ENCODE peak calls at places on chromosomes 13 and 19, in seven cellular contexts. Q is heart right ventricle, E is fibroblast of pulmonary artery, A is tibial artery, C is epithelial cell of esophagus, N is HFF-Myc, D is BJ. W is an unnamed sample.

GRCh38 chr19:33558846-33559245 is 37.3 kb upstream of the PEPD start:
- DNase-seq in Q (no peak), E (peak), A (no peak), C (peak), N (no peak), D (no peak), W (no peak)

GRCh38 chr19:402786-403185 is 6.2 kb downstream of the C2CD4C start:
- DNase-seq in Q (no peak), E (no peak), A (no peak), C (no peak), N (no peak), D (no peak), W (no peak)

GRCh38 chr13:44470623-44471562 is 97.3 kb downstream of the SERP2 start:
- DNase-seq in Q (no peak), E (peak), A (no peak), C (peak), N (no peak), D (no peak), W (peak)

GRCh38 chr13:110132178-110132975 is 174.6 kb downstream of the COL4A1 start:
- DNase-seq in Q (no peak), E (no peak), A (no peak), C (no peak), N (no peak), D (no peak), W (no peak)

GRCh38 chr19:2578911-2579677 is 103.2 kb downstream of the GADD45B start:
- DNase-seq in Q (peak), E (peak), A (peak), C (peak), N (no peak), D (peak), W (no peak)

GRCh38 chr13:97380696-97381095 is 53.3 kb upstream of the RAP2A start:
- DNase-seq in Q (no peak), E (no peak), A (no peak), C (no peak), N (no peak), D (no peak), W (no peak)

GRCh38 chr13:69948016-69948415 is 159.6 kb upstream of the ATXN8OS start:
- DNase-seq in Q (no peak), E (no peak), A (no peak), C (no peak), N (no peak), D (no peak), W (no peak)

GRCh38 chr19:29810504-29810871 is 1.3 kb upstream of the CCNE1 start:
- DNase-seq in Q (peak), E (no peak), A (no peak), C (peak), N (no peak), D (no peak), W (no peak)

GRCh38 chr13:20182231-20182846 is 10.4 kb downstream of the GJB2 start:
- DNase-seq in Q (no peak), E (peak), A (no peak), C (peak), N (peak), D (no peak), W (peak)

GRCh38 chr13:95704510-95704909 is 27.6 kb downstream of the DNAJC3 start:
- DNase-seq in Q (no peak), E (no peak), A (no peak), C (peak), N (no peak), D (no peak), W (no peak)

GRCh38 chr19:48987323-48987722 is 5.8 kb downstream of the GYS1 start:
- DNase-seq in Q (no peak), E (no peak), A (no peak), C (no peak), N (no peak), D (no peak), W (no peak)

GRCh38 chr13:36341718-36342117 is 4.5 kb downstream of the SPART start:
- DNase-seq in Q (no peak), E (peak), A (no peak), C (peak), N (no peak), D (no peak), W (no peak)

GRCh38 chr13:24124789-24125476 is 35.6 kb upstream of the SPATA13 start:
- DNase-seq in Q (peak), E (no peak), A (no peak), C (no peak), N (no peak), D (no peak), W (no peak)

GRCh38 chr13:106291006-106291405 is 244.5 kb downstream of the EFNB2 start:
- DNase-seq in Q (no peak), E (peak), A (no peak), C (peak), N (peak), D (peak), W (no peak)

GRCh38 chr13:102333320-102334181 is 68.3 kb downstream of the FGF14 start:
- DNase-seq in Q (no peak), E (no peak), A (no peak), C (no peak), N (no peak), D (no peak), W (no peak)

GRCh38 chr19:19627716-19628498 is at the start of gene LPAR2:
- DNase-seq in Q (no peak), E (no peak), A (no peak), C (peak), N (no peak), D (no peak), W (no peak)

GRCh38 chr19:58034476-58034790 is 608 bp downstream of the ZSCAN1 start:
- DNase-seq in Q (no peak), E (no peak), A (no peak), C (no peak), N (no peak), D (no peak), W (no peak)

GRCh38 chr13:43783820-43784219 is 3.0 kb downstream of the ENOX1 start:
- DNase-seq in Q (peak), E (peak), A (no peak), C (peak), N (no peak), D (no peak), W (no peak)

GRCh38 chr19:566403-566802 is 6.0 kb upstream of the BSG start:
- DNase-seq in Q (no peak), E (peak), A (no peak), C (no peak), N (no peak), D (peak), W (no peak)

GRCh38 chr19:870963-871401 is 11.5 kb downstream of the CFD start:
- DNase-seq in Q (peak), E (no peak), A (no peak), C (no peak), N (no peak), D (no peak), W (no peak)

GRCh38 chr13:103009061-103009840 is 57.0 kb downstream of the SLC10A2 start:
- DNase-seq in Q (no peak), E (no peak), A (no peak), C (no peak), N (no peak), D (peak), W (no peak)

GRCh38 chr13:36163809-36164308 is 32.7 kb upstream of the DCLK1 start:
- DNase-seq in Q (peak), E (peak), A (peak), C (peak), N (no peak), D (peak), W (peak)

GRCh38 chr13:73210218-73210883 is 151.5 kb downstream of the KLF5 start:
- DNase-seq in Q (no peak), E (no peak), A (no peak), C (peak), N (no peak), D (no peak), W (no peak)

GRCh38 chr13:74794582-74794981 is 660.4 kb upstream of the KLF12 start:
- DNase-seq in Q (no peak), E (no peak), A (no peak), C (no peak), N (no peak), D (no peak), W (no peak)

GRCh38 chr13:42876810-42877550 is 95.6 kb downstream of the FAM216B start:
- DNase-seq in Q (no peak), E (peak), A (no peak), C (peak), N (no peak), D (no peak), W (no peak)

GRCh38 chr13:27977476-27978300 is 8.6 kb upstream of the CDX2 start:
- DNase-seq in Q (no peak), E (peak), A (no peak), C (no peak), N (no peak), D (no peak), W (no peak)

GRCh38 chr13:22017226-22017625 is 346.4 kb downstream of the FGF9 start:
- DNase-seq in Q (no peak), E (no peak), A (no peak), C (no peak), N (no peak), D (no peak), W (no peak)

GRCh38 chr19:45769821-45770191 is 754 bp upstream of the SIX5 start:
- DNase-seq in Q (peak), E (peak), A (peak), C (peak), N (no peak), D (no peak), W (no peak)

DNA sequence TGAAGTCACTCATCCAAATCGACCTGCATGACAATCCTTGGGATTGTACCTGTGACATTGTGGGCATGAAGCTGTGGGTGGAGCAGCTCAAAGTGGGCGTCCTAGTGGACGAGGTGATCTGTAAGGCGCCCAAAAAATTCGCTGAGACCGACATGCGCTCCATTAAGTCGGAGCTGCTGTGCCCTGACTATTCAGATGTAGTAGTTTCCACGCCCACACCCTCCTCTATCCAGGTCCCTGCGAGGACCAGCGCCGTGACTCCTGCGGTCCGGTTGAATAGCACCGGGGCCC is 5.8 kb downstream of the SLITRK5 start:
- DNase-seq in Q (no peak), E (no peak), A (no peak), C (no peak), N (no peak), D (no peak), W (no peak)
- H3K4me3 ChIP-seq in Q (peak), E (no peak), A (no peak), C (peak), N (no peak), D (no peak), W (no peak)

DNA sequence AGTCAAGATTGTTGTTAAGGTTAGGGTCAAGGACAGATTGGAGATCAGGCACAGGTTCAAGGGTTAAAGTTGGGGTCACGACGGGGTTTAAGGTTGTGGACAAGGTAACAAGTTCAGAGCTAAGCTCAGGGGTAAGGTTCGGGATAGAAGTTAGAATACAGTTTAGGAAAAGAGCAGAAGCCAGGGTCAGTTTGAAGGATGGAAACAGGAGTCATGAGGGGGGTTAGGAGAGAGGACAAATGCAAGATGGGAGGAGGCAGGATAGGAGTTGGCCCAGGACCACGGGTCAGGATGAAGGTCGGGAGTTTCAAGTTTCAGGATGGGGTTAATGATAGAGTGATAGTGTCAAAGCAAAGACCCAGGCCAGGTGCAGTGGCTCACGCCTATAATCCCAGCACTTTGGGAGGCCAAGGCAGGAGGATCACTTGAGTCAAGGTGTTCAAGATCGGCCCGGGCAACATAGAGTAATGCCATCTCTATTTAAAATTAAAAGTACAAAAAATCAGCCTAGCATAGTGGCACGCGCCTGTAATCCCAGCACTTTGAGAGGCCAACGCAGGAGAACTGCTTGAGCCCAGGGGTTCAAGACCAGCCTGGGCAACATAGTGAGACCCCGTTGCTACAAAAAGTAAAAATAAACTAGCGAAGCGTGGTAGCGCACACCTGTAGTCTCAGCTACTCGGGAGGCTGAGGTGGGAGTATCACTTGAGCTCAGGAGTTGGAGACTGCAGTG is 7.7 kb downstream of the NPHS1 start:
- DNase-seq in Q (no peak), E (no peak), A (no peak), C (no peak), N (no peak), D (no peak), W (no peak)
- TF ChIP-seq CTCF in Q (no peak), E (no peak), A (no peak), C (no peak), N (no peak), D (no peak), W (no peak)

GRCh38 chr19:12065100-12065538 is 588 bp downstream of the ZNF844 start:
- DNase-seq in Q (no peak), E (peak), A (peak), C (no peak), N (no peak), D (no peak), W (no peak)
- H3K4me3 ChIP-seq in Q (peak), E (peak), A (peak), C (peak), N (peak), D (peak), W (peak)

DNA sequence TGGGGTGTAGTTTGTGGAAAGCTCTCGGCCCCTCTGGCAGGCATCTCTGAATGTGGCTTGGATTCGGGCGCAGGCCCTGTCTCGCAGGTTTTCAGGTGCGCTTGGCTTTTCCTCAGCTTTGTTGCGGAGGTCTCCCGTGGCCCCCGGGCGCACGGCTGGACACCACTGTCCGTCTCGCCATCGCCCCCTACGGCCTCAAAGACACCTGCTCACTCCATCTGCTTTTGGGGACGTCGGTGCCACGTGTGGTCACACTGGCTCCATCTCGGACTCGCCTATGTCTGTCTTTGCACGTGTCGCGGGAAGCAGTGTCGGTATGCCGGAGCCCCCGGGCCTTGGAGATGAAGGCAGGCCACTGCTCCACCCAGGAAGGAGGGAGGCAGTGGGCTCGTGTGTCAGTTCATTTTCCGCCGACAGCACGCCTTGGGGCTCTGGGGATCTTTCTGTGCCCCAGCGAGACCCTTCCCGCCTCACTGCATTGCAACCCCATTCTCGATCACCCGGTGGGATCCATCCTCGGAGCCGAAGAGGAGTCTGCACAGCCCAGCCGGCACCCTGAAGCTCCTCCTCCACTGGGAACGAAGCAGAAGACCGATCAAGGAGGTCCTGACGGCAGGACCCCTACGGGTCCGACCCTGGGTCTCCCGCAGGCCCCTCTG is 42.1 kb downstream of the ZNF146 start:
- DNase-seq in Q (no peak), E (no peak), A (no peak), C (no peak), N (no peak), D (no peak), W (no peak)
- TF ChIP-seq CTCF in Q (no peak), E (no peak), A (no peak), C (no peak), N (no peak), D (no peak), W (no peak)

GRCh38 chr13:29527511-29527910 is 68.0 kb downstream of the SLC7A1 start:
- DNase-seq in Q (no peak), E (no peak), A (no peak), C (no peak), N (no peak), D (no peak), W (no peak)
- H3K4me3 ChIP-seq in Q (no peak), E (no peak), A (no peak), C (no peak), N (no peak), D (no peak), W (no peak)

DNA sequence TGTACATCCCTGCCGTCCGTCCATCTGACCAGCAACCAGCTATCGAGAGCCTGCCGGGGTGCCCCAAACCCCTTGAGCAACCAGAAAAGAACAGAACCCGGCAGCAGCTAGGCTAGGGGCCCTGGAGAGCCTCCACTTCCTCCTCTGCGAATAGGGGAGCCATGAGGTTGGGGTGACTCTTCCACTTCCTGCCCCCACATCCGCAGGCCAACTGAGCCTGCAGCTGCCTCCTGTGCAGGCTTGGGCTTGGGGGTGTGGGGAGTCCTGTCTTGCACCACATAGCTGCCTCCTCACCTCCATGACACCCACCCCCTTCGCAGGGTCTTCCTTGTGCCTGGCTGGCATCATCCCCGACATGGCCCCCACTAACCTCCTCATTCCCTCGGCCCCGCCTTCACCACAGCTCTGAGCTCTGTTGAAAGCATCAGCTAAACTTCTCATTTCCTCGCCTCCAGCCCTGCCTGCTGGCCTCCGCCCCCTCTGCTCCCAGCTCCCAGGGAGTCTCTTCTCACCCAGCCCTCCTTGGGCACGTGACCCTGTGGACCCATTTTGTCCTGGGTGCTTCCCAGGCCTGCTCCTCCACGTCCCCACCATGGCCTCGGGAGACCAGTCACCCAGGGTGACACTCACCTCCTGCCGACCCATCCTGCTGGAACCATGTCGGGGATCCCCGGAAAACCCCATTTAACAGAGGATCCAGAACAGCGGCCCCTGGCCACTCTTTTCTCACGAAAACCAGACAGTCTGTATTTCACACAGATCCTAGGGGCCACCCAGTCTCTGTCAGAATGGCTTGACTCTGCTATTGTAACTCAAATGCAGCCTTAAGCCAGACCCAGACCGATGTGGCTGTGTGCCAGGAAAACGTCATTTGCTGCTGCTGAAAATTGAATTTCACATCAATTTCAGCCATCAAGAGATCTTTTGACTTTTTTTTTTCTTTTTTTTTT is 50.4 kb downstream of the MYO9B start:
- DNase-seq in Q (peak), E (peak), A (peak), C (no peak), N (no peak), D (no peak), W (no peak)
- TF ChIP-seq CTCF in Q (no peak), E (no peak), A (no peak), C (no peak), N (no peak), D (no peak), W (no peak)

DNA sequence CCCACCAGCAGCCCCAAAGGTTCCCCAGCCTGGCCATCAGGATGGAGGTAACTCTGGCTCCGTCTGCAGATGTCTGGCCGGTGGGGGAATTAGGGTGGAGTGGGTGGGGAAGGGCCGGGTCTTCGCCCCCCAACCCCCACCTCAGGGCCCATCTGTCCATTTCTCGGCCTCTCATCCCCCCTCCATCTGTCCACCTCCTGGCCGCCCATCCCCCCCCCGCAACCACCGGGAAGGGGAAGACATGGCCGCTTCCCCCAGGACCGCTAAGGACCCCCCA is 833 bp downstream of the LRFN1 start:
- DNase-seq in Q (no peak), E (no peak), A (no peak), C (no peak), N (no peak), D (no peak), W (no peak)
- H3K4me3 ChIP-seq in Q (no peak), E (peak), A (no peak), C (no peak), N (peak), D (peak), W (peak)

DNA sequence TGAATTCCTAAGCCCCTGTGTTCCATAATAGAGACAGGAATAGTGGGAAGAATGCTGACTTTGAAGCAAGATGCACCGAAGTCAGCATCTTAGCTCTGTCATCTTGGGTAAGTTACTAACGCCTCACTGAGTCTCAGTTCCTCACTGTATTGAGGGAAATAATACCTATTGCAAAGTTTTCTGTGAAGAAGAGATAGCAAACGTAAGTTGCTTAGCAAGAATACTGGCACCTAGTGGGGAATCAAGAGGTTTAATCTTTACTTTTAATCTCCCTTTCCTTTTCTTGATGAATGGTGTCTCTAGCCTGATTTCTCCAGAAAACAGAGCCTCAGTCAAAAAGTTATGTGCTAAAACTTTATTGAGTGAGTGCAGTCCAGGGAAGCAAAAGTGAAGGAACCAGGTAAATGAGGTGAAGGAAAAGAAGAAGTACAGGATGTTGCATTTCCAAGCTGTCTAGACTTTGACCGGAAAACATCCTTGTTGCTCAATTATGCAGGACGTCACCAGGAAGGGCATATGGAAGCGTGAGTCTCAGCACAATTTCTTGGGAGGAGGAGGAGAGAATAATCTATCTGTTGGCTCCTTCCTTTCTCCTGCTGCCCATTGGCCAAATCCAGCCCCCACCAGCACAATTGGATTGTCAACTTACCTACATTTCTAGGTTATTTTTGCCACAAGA is 210.0 kb downstream of the B3GLCT start:
- DNase-seq in Q (no peak), E (peak), A (no peak), C (peak), N (no peak), D (no peak), W (no peak)
- TF ChIP-seq CTCF in Q (peak), E (peak), A (no peak), C (peak), N (no peak), D (peak), W (peak)